ENCODE peak calls at places on chromosomes 1 and 21, in ten cellular contexts. C, X, A, O, L, R, N, Z, I and U are unnamed samples. For H3K4me1, the result is how much of the 10 kb centered on the place peaks cover.

GRCh38 chr1:242185728-242186127 is 186.8 kb upstream of the MAP1LC3C start:
- DNase-seq in C (no peak), X (no peak), A (no peak), O (no peak), L (no peak), R (no peak), N (no peak), Z (no peak), I (no peak), U (peak)

GRCh38 chr1:89465201-89465600 is 59.4 kb upstream of the LRRC8B start:
- DNase-seq in C (no peak), X (no peak), A (no peak), O (no peak), L (no peak), R (peak), N (no peak), Z (no peak), I (no peak), U (no peak)

GRCh38 chr1:150165622-150166612 is 16.2 kb downstream of the PLEKHO1 start:
- DNase-seq in C (no peak), X (peak), A (peak), O (no peak), L (no peak), R (peak), N (peak), Z (no peak), I (no peak), U (peak)

GRCh38 chr1:168454211-168454815 is 89.5 kb downstream of the XCL2 start:
- DNase-seq in C (no peak), X (no peak), A (no peak), O (no peak), L (no peak), R (no peak), N (no peak), Z (no peak), I (no peak), U (no peak)

GRCh38 chr1:65431111-65431705 is 10.7 kb downstream of the LEPR start:
- DNase-seq in C (no peak), X (no peak), A (no peak), O (no peak), L (no peak), R (peak), N (peak), Z (no peak), I (no peak), U (peak)

GRCh38 chr1:24594328-24594598 is 38.4 kb downstream of the NCMAP start:
- DNase-seq in C (no peak), X (no peak), A (no peak), O (no peak), L (no peak), R (peak), N (no peak), Z (no peak), I (no peak), U (no peak)

GRCh38 chr1:183304466-183305122 is 113.6 kb downstream of the NMNAT2 start:
- DNase-seq in C (no peak), X (no peak), A (no peak), O (no peak), L (no peak), R (peak), N (no peak), Z (no peak), I (no peak), U (peak)

GRCh38 chr1:220761688-220762427 is 13.7 kb downstream of the MTARC2 start:
- DNase-seq in C (no peak), X (no peak), A (peak), O (peak), L (no peak), R (no peak), N (no peak), Z (no peak), I (no peak), U (no peak)

GRCh38 chr1:177983824-177984528 is 14.1 kb upstream of the SEC16B start:
- DNase-seq in C (peak), X (peak), A (peak), O (no peak), L (peak), R (peak), N (peak), Z (no peak), I (peak), U (peak)

GRCh38 chr1:108068141-108068540 is 103.2 kb upstream of the VAV3 start:
- DNase-seq in C (no peak), X (no peak), A (no peak), O (no peak), L (no peak), R (peak), N (no peak), Z (no peak), I (no peak), U (peak)

GRCh38 chr1:203839081-203839480 is 22.3 kb upstream of the SNRPE start:
- DNase-seq in C (no peak), X (no peak), A (no peak), O (no peak), L (no peak), R (peak), N (no peak), Z (no peak), I (no peak), U (peak)

GRCh38 chr1:93353286-93353685 is 7.6 kb downstream of the DR1 start:
- DNase-seq in C (no peak), X (no peak), A (no peak), O (no peak), L (no peak), R (no peak), N (no peak), Z (no peak), I (no peak), U (peak)

GRCh38 chr1:97898948-97899347 is 21.9 kb downstream of the DPYD start:
- DNase-seq in C (no peak), X (no peak), A (no peak), O (no peak), L (no peak), R (no peak), N (no peak), Z (no peak), I (no peak), U (no peak)

GRCh38 chr1:155706101-155706619 is 17.3 kb downstream of the DAP3 start:
- DNase-seq in C (no peak), X (no peak), A (no peak), O (no peak), L (no peak), R (peak), N (no peak), Z (no peak), I (no peak), U (no peak)

GRCh38 chr1:217272385-217272784 is 358.5 kb downstream of the GPATCH2 start:
- DNase-seq in C (no peak), X (no peak), A (no peak), O (no peak), L (no peak), R (peak), N (no peak), Z (no peak), I (no peak), U (no peak)

GRCh38 chr1:113872219-113872934 is 865 bp upstream of the PTPN22 start:
- DNase-seq in C (no peak), X (no peak), A (no peak), O (no peak), L (no peak), R (peak), N (no peak), Z (no peak), I (no peak), U (no peak)

GRCh38 chr1:38092256-38092655 is 45.7 kb upstream of the POU3F1 start:
- DNase-seq in C (no peak), X (no peak), A (no peak), O (no peak), L (no peak), R (no peak), N (no peak), Z (no peak), I (no peak), U (peak)

GRCh38 chr1:119276558-119276957 is 92.0 kb upstream of the HAO2 start:
- DNase-seq in C (no peak), X (no peak), A (no peak), O (no peak), L (no peak), R (no peak), N (peak), Z (no peak), I (no peak), U (no peak)

GRCh38 chr1:66335859-66336640 is 197.9 kb upstream of the SGIP1 start:
- DNase-seq in C (peak), X (peak), A (peak), O (peak), L (peak), R (peak), N (no peak), Z (peak), I (no peak), U (peak)

GRCh38 chr1:89363638-89364536 is at the start of gene GBP6:
- DNase-seq in C (no peak), X (peak), A (no peak), O (no peak), L (no peak), R (peak), N (peak), Z (no peak), I (no peak), U (no peak)

GRCh38 chr1:12167493-12168429 is 970 bp downstream of the TNFRSF1B start:
- DNase-seq in C (no peak), X (no peak), A (no peak), O (no peak), L (no peak), R (no peak), N (no peak), Z (no peak), I (no peak), U (no peak)

GRCh38 chr21:45576838-45577737 is 34.8 kb upstream of the SLC19A1 start:
- DNase-seq in C (no peak), X (peak), A (no peak), O (no peak), L (peak), R (no peak), N (no peak), Z (peak), I (no peak), U (no peak)

GRCh38 chr1:234983554-234983911 is 145.1 kb downstream of the TOMM20 start:
- DNase-seq in C (no peak), X (no peak), A (no peak), O (no peak), L (peak), R (no peak), N (no peak), Z (no peak), I (no peak), U (no peak)
- H3K4me1 ChIP-seq in C (half or more), X (half or more), A (half or more), O (half or more), L (half or more), R (under half), N (under half), Z (half or more), I (under half), U (under half)

DNA sequence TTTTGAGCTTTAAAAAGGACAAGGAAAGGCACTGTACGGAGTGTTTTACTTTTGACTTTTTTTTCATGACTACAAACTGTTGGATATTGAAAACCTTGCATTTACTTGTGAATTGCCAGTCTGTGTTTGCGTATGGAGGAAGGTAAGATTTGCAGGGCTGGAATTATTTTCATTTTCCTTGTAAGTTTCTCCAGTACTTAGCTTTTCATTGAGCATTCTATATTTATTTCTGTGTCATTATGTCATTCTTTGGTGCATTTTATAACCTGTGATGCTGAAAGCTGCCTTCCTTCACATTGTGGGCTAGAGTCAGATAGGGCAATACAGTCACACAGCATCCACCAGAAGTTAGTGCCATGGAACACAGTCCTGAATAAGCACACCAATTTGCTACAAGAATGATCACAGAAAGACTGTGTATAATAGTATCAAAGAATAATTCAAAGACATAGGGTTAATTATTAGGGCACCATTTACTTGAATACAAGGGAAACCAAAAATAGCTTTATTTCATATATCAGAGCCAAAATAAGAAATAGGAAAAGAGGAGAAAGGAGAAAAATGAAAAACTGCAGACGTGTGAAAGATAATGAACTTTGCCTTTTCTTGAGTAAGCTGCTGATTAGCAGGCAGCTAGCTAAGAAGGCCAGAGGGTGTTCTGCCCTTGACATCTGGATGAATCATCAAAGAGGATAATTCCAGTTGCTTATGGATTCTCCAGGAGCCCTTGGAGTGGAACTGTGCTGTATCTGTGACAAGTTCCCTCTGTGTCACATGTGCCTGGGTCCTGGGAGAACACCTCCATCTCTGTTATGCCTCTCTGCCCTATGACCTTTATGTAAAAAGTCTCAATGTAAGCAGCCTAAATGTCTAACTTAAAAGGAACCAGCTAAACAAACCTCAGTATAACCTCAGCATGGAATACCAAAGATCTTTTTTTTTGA is 8.0 kb upstream of the FAM20B start:
- DNase-seq in C (no peak), X (no peak), A (no peak), O (no peak), L (peak), R (peak), N (no peak), Z (no peak), I (no peak), U (no peak)
- H3K4me3 ChIP-seq in C (no peak), X (no peak), A (no peak), O (no peak), L (peak), R (no peak), N (no peak), Z (no peak), I (no peak), U (no peak)

GRCh38 chr1:21907079-21907418 is 30.1 kb downstream of the HSPG2 start:
- DNase-seq in C (no peak), X (no peak), A (no peak), O (no peak), L (no peak), R (no peak), N (no peak), Z (no peak), I (no peak), U (no peak)
- H3K4me1 ChIP-seq in C (half or more), X (half or more), A (under half), O (half or more), L (half or more), R (half or more), N (under half), Z (half or more), I (under half), U (under half)

DNA sequence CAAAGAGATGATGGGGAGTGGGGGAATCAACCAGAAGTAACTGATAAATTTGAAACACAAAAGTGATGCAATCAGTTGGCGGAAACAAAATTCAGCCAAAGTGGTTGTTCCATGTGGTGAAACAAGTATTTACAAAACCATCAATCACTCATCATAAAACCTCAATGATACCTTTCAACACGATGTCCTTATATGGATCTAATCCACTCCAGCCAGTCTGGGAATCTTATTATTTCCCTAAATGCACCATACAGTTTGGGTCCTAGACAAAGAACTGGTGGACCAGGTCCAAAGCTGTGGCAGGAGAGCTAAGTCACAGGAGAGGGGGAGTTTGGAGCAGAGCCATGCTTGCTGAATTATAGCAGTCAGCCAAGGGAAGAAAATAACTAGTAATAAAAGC is 303.7 kb upstream of the LRRC7 start:
- DNase-seq in C (no peak), X (no peak), A (peak), O (no peak), L (no peak), R (no peak), N (no peak), Z (no peak), I (no peak), U (peak)
- H3K4me3 ChIP-seq in C (no peak), X (no peak), A (no peak), O (no peak), L (no peak), R (no peak), N (no peak), Z (no peak), I (no peak), U (no peak)

GRCh38 chr21:38477241-38477640 is 21.0 kb downstream of the ERG start:
- DNase-seq in C (no peak), X (no peak), A (no peak), O (no peak), L (no peak), R (no peak), N (no peak), Z (no peak), I (no peak), U (no peak)

GRCh38 chr21:38474796-38475195 is 23.5 kb downstream of the ERG start:
- DNase-seq in C (no peak), X (no peak), A (no peak), O (no peak), L (no peak), R (no peak), N (no peak), Z (no peak), I (no peak), U (no peak)

GRCh38 chr21:38475519-38475918 is 22.8 kb downstream of the ERG start:
- DNase-seq in C (no peak), X (no peak), A (no peak), O (no peak), L (no peak), R (no peak), N (no peak), Z (no peak), I (no peak), U (no peak)

GRCh38 chr21:38474124-38474523 is 24.2 kb downstream of the ERG start:
- DNase-seq in C (no peak), X (no peak), A (no peak), O (no peak), L (no peak), R (no peak), N (no peak), Z (no peak), I (no peak), U (no peak)

GRCh38 chr21:38476385-38476784 is 21.9 kb downstream of the ERG start:
- DNase-seq in C (no peak), X (no peak), A (no peak), O (no peak), L (no peak), R (peak), N (no peak), Z (no peak), I (no peak), U (no peak)
- H3K4me1 ChIP-seq in C (under half), X (half or more), A (under half), O (under half), L (under half), R (under half), N (under half), Z (under half), I (under half), U (under half)

GRCh38 chr1:1137256-1138045 is 21.6 kb upstream of the C1orf159 start:
- DNase-seq in C (no peak), X (no peak), A (no peak), O (peak), L (no peak), R (no peak), N (no peak), Z (no peak), I (no peak), U (no peak)
- H3K4me3 ChIP-seq in C (no peak), X (no peak), A (no peak), O (no peak), L (no peak), R (no peak), N (peak), Z (peak), I (peak), U (no peak)

GRCh38 chr21:33383056-33383888 is 19.9 kb upstream of the IFNGR2 start:
- DNase-seq in C (no peak), X (peak), A (peak), O (peak), L (peak), R (peak), N (peak), Z (peak), I (no peak), U (no peak)
- H3K4me1 ChIP-seq in C (under half), X (under half), A (under half), O (under half), L (under half), R (under half), N (under half), Z (under half), I (under half), U (under half)

DNA sequence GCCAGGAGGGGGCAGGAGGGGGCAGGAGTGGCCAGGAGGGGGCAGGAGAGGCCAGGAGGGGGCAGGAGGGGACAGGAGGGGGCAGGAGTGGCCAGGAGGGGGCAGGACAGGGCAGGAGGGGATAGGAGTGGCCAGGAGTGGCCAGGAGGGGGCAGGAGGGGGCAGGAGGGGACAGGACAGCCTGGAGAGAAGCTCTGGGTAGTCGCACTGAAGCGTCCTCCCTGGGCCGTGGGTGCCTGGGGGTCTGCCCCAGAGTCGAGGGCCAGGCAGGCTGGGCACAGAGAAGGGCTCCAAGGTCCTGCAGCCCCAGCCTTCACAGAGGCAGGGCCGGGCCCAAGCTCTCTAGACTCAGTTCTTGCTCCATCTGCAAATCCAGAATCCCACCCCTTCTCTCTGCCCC is 22.9 kb downstream of the MEGF6 start:
- DNase-seq in C (no peak), X (no peak), A (no peak), O (no peak), L (no peak), R (no peak), N (no peak), Z (no peak), I (no peak), U (no peak)
- H3K4me3 ChIP-seq in C (no peak), X (no peak), A (no peak), O (no peak), L (no peak), R (no peak), N (no peak), Z (no peak), I (no peak), U (no peak)